ENCODE peak calls at places on chromosome 11, in five cellular contexts. D is COR-L47, O is KBM-7, J is HFF-Myc, E is cardiac muscle cell. G is an unnamed sample.

GRCh38 chr11:65555693-65556231 is 2.4 kb downstream of the LTBP3 start:
- DNase-seq in D (no peak), E (peak; percentile 81), O (no peak), J (no peak), G (no peak)

GRCh38 chr11:65498042-65498726 is 661 bp upstream of the MALAT1 start:
- DNase-seq in J (peak; percentile 27), D (peak; percentile 43), E (peak; percentile 84), O (peak; percentile 76), G (peak; percentile 55)

GRCh38 chr11:69841170-69841858 is 22.1 kb upstream of the FGF3 start:
- DNase-seq in O (no peak), E (no peak), J (no peak), D (no peak), G (no peak)

GRCh38 chr11:369336-370018 is at the start of gene B4GALNT4:
- DNase-seq in D (peak; percentile 37), E (peak; percentile 41), O (no peak), J (no peak), G (no peak)

GRCh38 chr11:73218106-73218829 is at the start of gene P2RY2:
- DNase-seq in E (peak; percentile 31), D (no peak), O (peak; percentile 85), J (no peak), G (no peak)

GRCh38 chr11:57514538-57515331 is 767 bp downstream of the SLC43A1 start:
- DNase-seq in D (peak; percentile 22), J (no peak), E (peak; percentile 47), O (peak; percentile 62), G (peak; percentile 30)

GRCh38 chr11:69249641-69250502 is 44.1 kb upstream of the MYEOV start:
- DNase-seq in D (peak; percentile 6), J (no peak), E (peak; percentile 60), O (no peak), G (no peak)

GRCh38 chr11:2574553-2575535 is 125.0 kb downstream of the KCNQ1OT1 start:
- DNase-seq in E (peak; percentile 6), O (no peak), D (peak; percentile 50), J (no peak), G (no peak)

GRCh38 chr11:73389134-73389525 is 12.9 kb downstream of the RELT start:
- DNase-seq in J (no peak), O (no peak), E (no peak), D (no peak), G (no peak)

GRCh38 chr11:3816673-3817072 is 8.3 kb downstream of the PGAP2 start:
- DNase-seq in O (no peak), D (no peak), E (no peak), J (no peak), G (no peak)

GRCh38 chr11:90919332-90919731 is 696.5 kb upstream of the CHORDC1 start:
- DNase-seq in J (no peak), D (no peak), E (no peak), O (no peak), G (no peak)

G was measured in stimulated activated effector memory CD8-positive, alpha-beta T cell treated with anti-CD3 and anti-CD28 coated beads, Interleukin-12 subunit alpha, Interleukin-12 subunit beta, amount 100 ng/mL, for 72 hours.